ENCODE peak calls at places on chromosomes 7 and 10, in six cellular contexts. N is HCT116, C is H1, E is thyroid gland, J is right lobe of liver, L is adrenal gland. M is an unnamed sample.

GRCh38 chr7:98357751-98358161 is 43.1 kb downstream of the BAIAP2L1 start:
- DNase-seq in J (peak; percentile 65), N (no peak), E (peak; percentile 26), L (peak; percentile 82), C (no peak), M (no peak)

GRCh38 chr7:155203059-155203881 is 94.4 kb upstream of the INSIG1 start:
- DNase-seq in N (no peak), J (no peak), C (no peak), L (no peak), E (no peak), M (no peak)

GRCh38 chr10:7090529-7090928 is 320.3 kb downstream of the SFMBT2 start:
- DNase-seq in N (no peak), C (no peak), L (no peak), J (no peak), E (peak; percentile 68), M (no peak)

GRCh38 chr10:12981570-12981969 is 19.9 kb downstream of the CCDC3 start:
- DNase-seq in C (no peak), J (no peak), L (no peak), E (no peak), N (peak; percentile 90), M (no peak)

GRCh38 chr7:88259656-88260380 is 40.0 kb upstream of the SRI start:
- DNase-seq in C (no peak), J (no peak), N (no peak), L (no peak), E (no peak), M (no peak)

GRCh38 chr10:18423058-18423637 is 228.2 kb downstream of the NSUN6 start:
- DNase-seq in J (no peak), C (no peak), L (no peak), N (no peak), E (no peak), M (no peak)

GRCh38 chr7:46908770-46909169 is 673.1 kb downstream of the TNS3 start:
- DNase-seq in C (no peak), E (no peak), J (no peak), N (no peak), L (no peak), M (no peak)

GRCh38 chr7:67788689-67789088 is 792.1 kb downstream of the TYW1 start:
- DNase-seq in E (peak; percentile 8), J (peak; percentile 34), C (peak; percentile 5), L (peak; percentile 24), N (no peak), M (no peak)

GRCh38 chr10:50653142-50653541 is 29.4 kb upstream of the SGMS1 start:
- DNase-seq in E (peak; percentile 22), C (no peak), J (no peak), N (peak; percentile 8), L (peak; percentile 37), M (no peak)

GRCh38 chr10:31650010-31650409 is 278.6 kb downstream of the ARHGAP12 start:
- DNase-seq in C (no peak), E (peak; percentile 16), N (no peak), L (peak; percentile 78), J (peak; percentile 29), M (peak; percentile 78)
- TF ChIP-seq POLR2A in C (no peak), E (no peak), N (no peak), L (no peak), J (no peak), M (no peak)

DNA sequence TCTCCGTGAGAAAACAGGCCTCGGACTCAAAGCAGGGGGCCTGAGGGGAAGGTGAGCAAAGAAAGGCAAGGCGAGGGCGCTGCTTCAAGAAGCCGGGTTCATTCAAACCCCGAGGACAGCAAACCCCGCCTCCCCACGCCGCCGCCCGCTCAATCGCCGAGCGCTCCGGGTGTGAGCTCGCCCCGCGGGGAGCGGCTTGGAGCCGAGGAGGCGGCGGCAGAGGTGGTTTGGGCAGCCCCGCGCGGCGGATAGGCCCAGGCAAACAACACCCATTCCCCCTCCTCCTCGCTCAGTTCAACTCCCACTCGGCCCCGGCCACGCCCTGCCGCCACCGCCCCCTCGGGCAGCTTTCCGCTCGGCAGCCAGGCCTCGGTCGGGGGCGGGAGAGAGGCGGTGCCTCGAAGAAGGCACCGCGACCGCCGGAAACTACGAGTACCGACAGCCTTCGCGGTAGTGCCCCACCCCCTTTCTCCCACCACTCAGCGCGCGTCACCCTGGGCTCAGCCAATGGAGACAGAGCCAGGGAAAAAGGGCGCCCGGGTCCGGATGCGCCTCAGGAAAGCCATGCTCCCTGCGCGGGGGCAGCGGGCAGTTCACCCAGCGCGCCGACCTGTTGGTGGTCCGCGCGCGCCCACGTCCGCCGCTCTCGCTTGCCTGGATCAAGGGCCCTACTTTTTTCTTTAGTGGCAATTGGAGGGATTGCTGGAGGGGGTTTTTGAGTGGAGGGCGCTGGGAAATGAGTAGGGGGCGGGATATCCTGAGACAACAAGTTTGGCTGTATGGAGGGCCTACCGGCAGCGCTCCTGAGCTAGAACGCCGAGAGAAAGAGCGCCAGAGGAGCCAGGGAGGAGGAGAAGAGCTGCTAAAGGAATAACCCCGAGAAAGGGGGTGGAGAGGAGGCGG is 674 bp upstream of the SP4 start:
- DNase-seq in J (peak; percentile 100), E (peak; percentile 99), L (peak; percentile 99), C (peak; percentile 96), N (peak; percentile 94), M (peak; percentile 98)
- TF ChIP-seq POLR2A in J (peak; percentile 84), E (no peak), L (no peak), C (peak; percentile 94), N (peak; percentile 11), M (no peak)

GRCh38 chr7:95608344-95609173 is 12.2 kb upstream of the PDK4 start:
- DNase-seq in N (peak; percentile 60), C (no peak), E (peak; percentile 94), L (peak; percentile 94), J (peak; percentile 89), M (peak; percentile 95)
- TF ChIP-seq POLR2A in N (no peak), C (no peak), E (no peak), L (no peak), J (peak; percentile 21), M (no peak)

DNA sequence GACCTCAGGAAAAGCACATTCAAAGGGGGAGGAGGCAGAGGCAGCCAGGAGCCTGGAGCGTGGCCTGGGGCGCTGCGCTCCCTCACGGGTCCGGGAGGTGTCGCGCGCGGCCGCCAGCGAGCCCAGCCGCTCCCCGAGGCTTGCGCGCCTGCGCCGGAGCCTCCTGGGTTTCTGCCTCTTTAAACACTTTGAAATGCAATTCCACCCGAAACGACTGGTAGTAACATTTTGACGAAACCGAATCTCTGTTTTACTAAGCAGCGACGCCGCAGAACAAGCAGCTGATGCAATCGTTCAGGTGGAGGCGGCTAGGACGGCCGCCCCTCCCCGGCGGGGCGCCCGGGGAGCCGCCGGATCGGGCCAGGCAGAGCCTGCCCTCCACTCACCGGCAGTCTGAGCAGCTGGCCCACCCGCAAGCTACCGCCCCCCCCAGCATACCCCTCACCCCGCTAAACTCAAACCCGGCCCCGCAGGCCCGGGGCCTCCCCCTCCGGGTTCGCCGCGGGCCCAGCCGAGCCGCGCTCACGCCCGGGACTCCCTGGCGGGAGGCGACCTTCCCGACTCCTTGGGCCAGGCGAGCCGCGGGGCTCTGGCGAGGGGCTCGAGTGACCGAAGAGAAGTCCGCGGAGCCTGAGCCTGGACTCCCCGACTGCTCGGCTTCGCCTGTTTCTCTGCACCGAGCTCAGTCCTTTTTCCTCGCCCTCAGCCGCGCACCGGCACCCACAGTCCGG is 3.3 kb downstream of the MKX start:
- DNase-seq in J (peak; percentile 87), E (peak; percentile 87), L (peak; percentile 84), C (no peak), N (peak; percentile 67), M (peak; percentile 94)
- TF ChIP-seq POLR2A in J (peak; percentile 66), E (no peak), L (peak; percentile 13), C (peak; percentile 60), N (no peak), M (no peak)